ENCODE peak calls at places on chromosomes 6 and 20, in five cellular contexts. C is cardiac muscle cell, K is uterus, U is ovary, E is HepG2. G is an unnamed sample. For H3K4me1, the result is how much of the 10 kb centered on the place peaks cover.

GRCh38 chr6:80553071-80553740 is 446.7 kb downstream of the BCKDHB start:
- DNase-seq in E (no peak), K (no peak), U (no peak), C (no peak), G (no peak)

GRCh38 chr6:6315660-6316059 is 4.8 kb downstream of the F13A1 start:
- DNase-seq in K (peak), E (peak), U (no peak), C (peak), G (peak)

GRCh38 chr6:95877480-95877879 is 138.3 kb upstream of the FUT9 start:
- DNase-seq in U (no peak), C (no peak), K (no peak), E (peak), G (no peak)

GRCh38 chr20:5557123-5557522 is 193.1 kb upstream of the SHLD1 start:
- DNase-seq in E (peak), K (no peak), U (no peak), C (peak), G (peak)

GRCh38 chr20:35311409-35311808 is 19.2 kb upstream of the FAM83C start:
- DNase-seq in K (no peak), E (no peak), C (no peak), U (no peak), G (no peak)

GRCh38 chr6:131250121-131250520 is 114.9 kb downstream of the AKAP7 start:
- DNase-seq in U (peak), E (no peak), C (peak), K (peak), G (peak)

GRCh38 chr20:53751394-53752368 is 158.0 kb upstream of the ZNF217 start:
- DNase-seq in C (peak), E (no peak), K (no peak), U (no peak), G (no peak)

GRCh38 chr20:35174458-35175216 is 2.8 kb downstream of the PROCR start:
- DNase-seq in U (no peak), K (no peak), E (peak), C (no peak), G (no peak)

GRCh38 chr6:72206606-72207005 is 320.3 kb downstream of the RIMS1 start:
- DNase-seq in U (no peak), E (no peak), C (no peak), K (no peak), G (no peak)

GRCh38 chr20:25288291-25289181 is 40.7 kb downstream of the PYGB start:
- DNase-seq in C (no peak), U (peak), K (no peak), E (no peak), G (no peak)

GRCh38 chr6:90374201-90374600 is 77.6 kb upstream of the BACH2 start:
- DNase-seq in U (no peak), E (no peak), C (no peak), K (no peak), G (no peak)

GRCh38 chr6:25138697-25139051 is 140.5 kb upstream of the CARMIL1 start:
- DNase-seq in E (no peak), U (no peak), C (no peak), K (no peak), G (no peak)

GRCh38 chr20:38127011-38127621 is 38.0 kb downstream of the TGM2 start:
- DNase-seq in C (no peak), U (peak), E (no peak), K (peak), G (peak)

GRCh38 chr6:22043284-22043962 is 253.4 kb downstream of the PRL start:
- DNase-seq in E (no peak), C (no peak), K (peak), U (peak), G (peak)

GRCh38 chr6:47672816-47673215 is 25.6 kb upstream of the ADGRF4 start:
- DNase-seq in C (no peak), K (no peak), E (no peak), U (no peak), G (no peak)

GRCh38 chr20:37574199-37574890 is 46.7 kb upstream of the BLCAP start:
- DNase-seq in E (no peak), C (no peak), K (no peak), U (no peak), G (no peak)

GRCh38 chr20:34998331-34998950 is 42.8 kb downstream of the MYH7B start:
- DNase-seq in U (no peak), C (no peak), K (no peak), E (no peak), G (no peak)

GRCh38 chr6:150830409-150831165 is 34.9 kb upstream of the MTHFD1L start:
- DNase-seq in C (no peak), U (no peak), E (no peak), K (no peak), G (no peak)

GRCh38 chr6:96943535-96943934 is 19.0 kb downstream of the KLHL32 start:
- DNase-seq in K (no peak), E (no peak), U (no peak), C (no peak), G (no peak)

GRCh38 chr6:142380626-142381025 is 78.8 kb downstream of the ADGRG6 start:
- DNase-seq in C (no peak), E (no peak), K (no peak), U (no peak), G (peak)

GRCh38 chr20:48657426-48658197 is 170.2 kb downstream of the PREX1 start:
- DNase-seq in K (peak), U (peak), C (peak), E (peak), G (no peak)

GRCh38 chr20:3661060-3661820 is 2.0 kb downstream of the GFRA4 start:
- DNase-seq in C (no peak), E (no peak), K (no peak), U (no peak), G (no peak)

GRCh38 chr20:58838174-58838573 is 12.5 kb downstream of the GNAS-AS1 start:
- DNase-seq in U (no peak), E (no peak), C (no peak), K (no peak), G (no peak)

GRCh38 chr6:165013701-165014100 is 295.7 kb downstream of the C6orf118 start:
- DNase-seq in E (no peak), C (no peak), U (no peak), K (no peak), G (no peak)

GRCh38 chr6:69379518-69379917 is 417.3 kb downstream of the LMBRD1 start:
- DNase-seq in K (no peak), C (no peak), E (no peak), U (no peak), G (no peak)

GRCh38 chr20:57033994-57034393 is 232.4 kb downstream of the BMP7 start:
- DNase-seq in E (no peak), C (no peak), U (no peak), K (no peak), G (no peak)

GRCh38 chr20:51335329-51335841 is 207.1 kb downstream of the NFATC2 start:
- DNase-seq in E (no peak), C (no peak), K (no peak), U (no peak), G (no peak)
- H3K27ac ChIP-seq in E (no peak), C (no peak), K (no peak), U (no peak), G (no peak)

DNA sequence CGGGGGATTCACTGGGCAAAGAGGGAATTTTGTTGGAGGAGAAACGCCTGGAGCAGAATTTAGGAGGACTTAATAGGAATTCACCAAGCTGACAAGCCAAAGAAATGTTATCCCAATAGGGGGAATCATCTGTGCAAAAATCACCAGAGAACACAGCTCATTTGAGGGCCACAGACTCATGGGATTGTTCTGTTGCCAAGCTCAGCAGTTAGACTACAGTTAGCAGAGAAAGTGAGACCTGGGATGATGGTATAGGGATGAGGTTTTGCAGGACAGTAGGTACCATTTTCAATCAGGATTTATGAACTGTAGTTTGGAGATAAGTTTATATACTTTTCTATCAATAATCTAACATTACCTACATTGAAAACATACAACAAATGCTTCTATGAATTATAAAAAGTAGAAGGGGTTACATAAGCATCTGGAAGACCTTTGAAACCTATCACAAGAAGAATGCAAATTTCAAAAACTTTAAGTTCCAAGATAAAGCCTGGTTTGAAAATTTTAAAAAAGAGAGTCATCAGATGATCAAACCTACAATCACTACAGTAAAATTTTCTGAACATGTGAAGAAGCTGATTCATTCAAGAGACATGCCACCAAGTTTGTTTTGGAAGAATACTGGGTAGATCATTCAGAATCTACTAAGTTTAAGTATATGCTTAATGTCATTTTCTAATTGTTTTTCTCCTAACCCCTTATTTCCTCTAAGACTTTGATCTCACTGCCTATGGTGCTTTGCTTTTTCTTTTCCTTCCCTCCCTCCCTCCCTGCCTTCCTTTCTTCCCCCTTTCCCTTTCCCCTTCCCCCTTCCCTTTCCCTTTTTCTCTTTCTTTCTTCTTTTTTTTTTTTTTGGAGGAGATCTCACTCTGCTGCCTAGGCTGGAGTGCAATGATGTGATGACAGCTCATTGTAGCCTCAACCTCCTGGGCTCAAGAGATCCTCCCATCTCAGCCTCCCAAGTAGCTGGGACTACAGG is 81.5 kb downstream of the KIF13A start:
- DNase-seq in U (no peak), E (no peak), C (no peak), K (no peak), G (no peak)
- H3K4me1 ChIP-seq in U (under half), E (under half), C (under half), K (under half), G (half or more)

GRCh38 chr6:77461796-77462195 is 1.5 kb downstream of the HTR1B start:
- DNase-seq in U (no peak), C (peak), E (no peak), K (no peak), G (no peak)

GRCh38 chr6:77466055-77467028 is 3.1 kb upstream of the HTR1B start:
- DNase-seq in E (peak), C (peak), K (no peak), U (no peak), G (no peak)

GRCh38 chr6:77462359-77463307 is 658 bp downstream of the HTR1B start:
- DNase-seq in E (no peak), K (no peak), U (no peak), C (peak), G (no peak)

GRCh38 chr6:77463881-77464867 is 883 bp upstream of the HTR1B start:
- DNase-seq in U (no peak), E (no peak), C (peak), K (no peak), G (no peak)

GRCh38 chr6:77463308-77463880 is at the start of gene HTR1B:
- DNase-seq in U (no peak), C (peak), K (no peak), E (no peak), G (no peak)
- H3K27ac ChIP-seq in U (no peak), C (no peak), K (no peak), E (no peak), G (no peak)

GRCh38 chr20:50516935-50517816 is 7.0 kb downstream of the PTPN1 start:
- DNase-seq in E (no peak), C (no peak), U (no peak), K (no peak), G (no peak)

GRCh38 chr20:50517817-50518154 is 7.6 kb downstream of the PTPN1 start:
- DNase-seq in C (no peak), U (no peak), E (no peak), K (no peak), G (no peak)

GRCh38 chr20:50515471-50516106 is 5.4 kb downstream of the PTPN1 start:
- DNase-seq in K (no peak), E (no peak), C (no peak), U (no peak), G (no peak)

GRCh38 chr20:50514750-50515149 is 4.6 kb downstream of the PTPN1 start:
- DNase-seq in U (no peak), E (no peak), K (no peak), C (no peak), G (no peak)

DNA sequence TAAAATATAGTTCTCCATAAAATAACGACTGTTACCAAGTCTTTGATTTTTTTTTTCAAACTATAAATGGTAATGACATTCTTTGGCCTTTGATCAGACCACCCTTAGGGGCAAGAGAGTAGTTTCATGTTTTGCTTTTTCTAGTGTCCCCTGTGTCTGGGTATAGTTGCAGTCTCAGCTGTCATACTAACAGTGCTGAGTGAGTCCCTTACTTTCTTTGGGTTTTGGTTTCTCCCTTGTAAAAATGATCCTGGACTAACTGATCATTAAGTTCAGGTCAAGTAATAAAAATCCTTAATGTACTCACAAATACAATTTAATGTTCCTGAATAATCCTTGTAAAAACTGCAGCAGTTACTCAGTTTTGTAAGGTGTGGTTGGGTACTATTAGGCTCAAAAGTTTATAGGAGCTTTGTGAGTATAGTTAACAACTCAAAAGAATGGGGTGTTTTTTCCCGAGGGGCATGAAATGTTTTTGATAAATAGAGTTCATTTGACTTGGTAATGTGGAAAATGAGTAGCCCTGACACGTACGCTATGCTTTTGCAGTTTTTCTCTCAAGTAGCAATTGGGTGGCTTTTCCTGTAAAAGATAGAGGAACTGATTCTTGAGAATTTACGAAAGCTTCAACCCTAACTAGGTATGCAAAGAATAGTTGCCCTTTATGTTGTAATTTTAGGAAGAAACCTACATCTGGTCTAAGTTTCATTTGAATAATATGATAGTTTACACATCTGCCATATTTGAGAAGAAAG is 6.2 kb downstream of the PTPN1 start:
- DNase-seq in E (no peak), K (no peak), C (no peak), U (no peak), G (no peak)
- H3K4me1 ChIP-seq in E (half or more), K (under half), C (under half), U (under half), G (half or more)

DNA sequence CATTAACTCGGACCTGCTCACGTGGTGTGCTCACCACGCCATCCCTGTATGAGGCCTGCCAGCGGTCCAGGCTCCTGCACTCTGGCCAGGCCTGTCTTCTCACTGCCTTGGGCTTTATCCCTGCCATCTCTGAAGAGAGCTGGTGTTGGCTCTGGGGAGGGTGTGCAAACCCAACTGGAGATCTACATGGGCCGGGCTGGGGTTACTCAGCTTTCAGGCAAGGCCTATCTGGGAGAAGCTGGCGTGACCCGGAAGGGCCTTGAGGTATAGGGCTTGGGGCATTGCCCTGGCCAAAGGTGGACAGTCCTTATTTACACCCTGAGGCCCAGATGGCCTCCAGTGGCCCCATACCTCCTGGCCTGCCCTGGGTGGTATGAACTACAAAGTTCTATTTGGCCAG is 5.0 kb downstream of the SLC29A1 start:
- DNase-seq in C (no peak), E (no peak), K (no peak), U (no peak), G (no peak)
- H3K27ac ChIP-seq in C (no peak), E (peak), K (peak), U (no peak), G (peak)

GRCh38 chr20:45909817-45910669 is 1.9 kb downstream of the PLTP start:
- DNase-seq in C (no peak), K (peak), U (peak), E (no peak), G (no peak)

GRCh38 chr20:45907219-45907948 is 4.6 kb downstream of the PLTP start:
- DNase-seq in C (no peak), U (no peak), E (no peak), K (peak), G (no peak)

GRCh38 chr20:45905505-45906079 is 6.4 kb downstream of the PLTP start:
- DNase-seq in E (peak), K (no peak), U (no peak), C (no peak), G (no peak)

GRCh38 chr20:45909336-45909808 is 2.6 kb downstream of the PLTP start:
- DNase-seq in E (peak), U (peak), C (no peak), K (peak), G (no peak)

GRCh38 chr20:45908086-45908485 is 3.9 kb downstream of the PLTP start:
- DNase-seq in K (no peak), E (no peak), C (no peak), U (no peak), G (no peak)
- H3K4me1 ChIP-seq in K (under half), E (half or more), C (under half), U (under half), G (under half)

GRCh38 chr6:12963566-12963965 is 247.0 kb downstream of the PHACTR1 start:
- DNase-seq in U (no peak), K (no peak), E (no peak), C (no peak), G (peak)
- H3K27ac ChIP-seq in U (no peak), K (peak), E (no peak), C (no peak), G (peak)

GRCh38 chr20:41004561-41005360 is 23.9 kb upstream of the TOP1 start:
- DNase-seq in K (no peak), C (no peak), E (no peak), U (no peak), G (no peak)

GRCh38 chr20:41005361-41005729 is 23.3 kb upstream of the TOP1 start:
- DNase-seq in U (peak), C (no peak), K (peak), E (no peak), G (peak)

GRCh38 chr20:41009960-41010359 is 18.7 kb upstream of the TOP1 start:
- DNase-seq in C (no peak), U (no peak), E (peak), K (no peak), G (no peak)

GRCh38 chr20:41006126-41006935 is 22.3 kb upstream of the TOP1 start:
- DNase-seq in K (no peak), C (no peak), E (no peak), U (no peak), G (no peak)

DNA sequence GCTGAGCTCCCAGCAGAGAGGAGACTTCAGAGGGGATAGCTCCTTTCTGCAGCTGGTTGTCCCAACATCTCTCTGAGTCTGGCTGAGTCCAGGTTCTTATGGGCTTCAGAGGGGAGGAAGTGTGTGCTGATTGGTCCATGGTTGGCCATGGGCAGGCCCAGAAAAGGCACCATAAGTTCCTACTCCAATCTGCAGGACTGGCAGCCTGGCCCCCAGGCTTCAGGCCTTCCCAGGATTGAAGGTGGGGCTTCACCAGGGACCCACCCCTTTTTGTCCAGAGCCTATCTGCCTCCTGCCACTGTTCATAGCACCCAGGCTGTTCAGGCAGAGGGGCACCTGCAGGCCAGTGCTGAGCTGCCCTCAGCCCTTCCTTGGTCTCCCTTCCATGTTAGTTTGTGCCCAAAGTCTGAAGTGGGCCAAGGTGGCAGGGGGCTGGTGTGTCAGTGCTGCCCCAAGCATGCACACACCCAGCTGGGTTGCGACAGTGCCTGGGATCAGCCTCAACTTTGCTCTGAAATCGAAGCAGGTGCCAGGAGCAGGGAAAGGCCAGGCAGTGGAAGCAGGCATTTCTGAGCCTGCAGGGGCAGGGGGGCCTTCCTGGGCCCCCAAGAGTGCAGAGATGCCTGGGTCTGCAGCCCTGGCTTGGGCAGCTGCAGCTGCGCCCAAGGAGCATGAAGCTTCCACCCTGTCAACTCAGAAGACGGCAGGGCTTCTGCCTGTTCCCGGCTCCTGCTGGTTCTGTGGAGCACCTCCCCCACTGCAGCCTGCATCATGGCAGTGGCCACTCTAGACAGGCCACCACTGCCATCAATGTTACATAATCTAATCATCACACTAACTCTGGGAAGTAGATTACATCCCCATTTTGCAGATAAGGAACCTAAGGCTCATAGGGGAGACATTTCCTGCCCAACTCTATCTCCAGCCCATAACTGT is 21.4 kb upstream of the TOP1 start:
- DNase-seq in U (no peak), K (no peak), C (no peak), E (peak), G (no peak)
- H3K4me1 ChIP-seq in U (under half), K (under half), C (under half), E (half or more), G (under half)